ENCODE peak calls at places on chromosomes 2 and 18, in nine cellular contexts. One of them, this sample, is unnamed.

GRCh38 chr18:44051088-44051487 is 629.6 kb upstream of the SETBP1 start:
- DNase-seq in activated CD4-positive, alpha-beta T cell treated with anti-CD3 and anti-CD28 coated beads, Interleukin-2, amount 50 U/mL, for 4 hours: no peak
- DNase-seq in HS-27A: no peak
- DNase-seq in NCI-H2029 treated with DMSO at 0.1 percent for 48 hours: no peak
- DNase-seq in activated naive CD8-positive, alpha-beta T cell treated with anti-CD3 and anti-CD28 coated beads, Interleukin-2, amount 50 U/mL, for 24 hours: no peak
- DNase-seq in activated T-cell treated with anti-CD3 and anti-CD28 coated beads for 1 hour: no peak
- DNase-seq in HL-60: no peak
- DNase-seq in tibial artery: no peak
- DNase-seq in stimulated activated CD4-positive, alpha-beta T cell treated with anti-CD3 and anti-CD28 coated beads, Interleukin-12 subunit alpha, Interleukin-12 subunit beta, amount 100 ng/mL, for 4 hours: no peak
- DNase-seq in this sample: no peak

GRCh38 chr2:40155728-40156127 is 296.2 kb downstream of the SLC8A1 start:
- DNase-seq in activated CD4-positive, alpha-beta T cell treated with anti-CD3 and anti-CD28 coated beads, Interleukin-2, amount 50 U/mL, for 4 hours: no peak
- DNase-seq in HS-27A: no peak
- DNase-seq in NCI-H2029 treated with DMSO at 0.1 percent for 48 hours: no peak
- DNase-seq in activated naive CD8-positive, alpha-beta T cell treated with anti-CD3 and anti-CD28 coated beads, Interleukin-2, amount 50 U/mL, for 24 hours: no peak
- DNase-seq in activated T-cell treated with anti-CD3 and anti-CD28 coated beads for 1 hour: no peak
- DNase-seq in HL-60: no peak
- DNase-seq in tibial artery: no peak
- DNase-seq in stimulated activated CD4-positive, alpha-beta T cell treated with anti-CD3 and anti-CD28 coated beads, Interleukin-12 subunit alpha, Interleukin-12 subunit beta, amount 100 ng/mL, for 4 hours: no peak
- DNase-seq in this sample: no peak

GRCh38 chr2:127620867-127621266 is 25.1 kb upstream of the GPR17 start:
- DNase-seq in activated CD4-positive, alpha-beta T cell treated with anti-CD3 and anti-CD28 coated beads, Interleukin-2, amount 50 U/mL, for 4 hours: no peak
- DNase-seq in HS-27A: no peak
- DNase-seq in NCI-H2029 treated with DMSO at 0.1 percent for 48 hours: no peak
- DNase-seq in activated naive CD8-positive, alpha-beta T cell treated with anti-CD3 and anti-CD28 coated beads, Interleukin-2, amount 50 U/mL, for 24 hours: no peak
- DNase-seq in activated T-cell treated with anti-CD3 and anti-CD28 coated beads for 1 hour: no peak
- DNase-seq in HL-60: no peak
- DNase-seq in tibial artery: no peak
- DNase-seq in stimulated activated CD4-positive, alpha-beta T cell treated with anti-CD3 and anti-CD28 coated beads, Interleukin-12 subunit alpha, Interleukin-12 subunit beta, amount 100 ng/mL, for 4 hours: no peak
- DNase-seq in this sample: no peak

GRCh38 chr18:43919565-43919964 is 642.3 kb upstream of the SYT4 start:
- DNase-seq in activated CD4-positive, alpha-beta T cell treated with anti-CD3 and anti-CD28 coated beads, Interleukin-2, amount 50 U/mL, for 4 hours: no peak
- DNase-seq in HS-27A: no peak
- DNase-seq in NCI-H2029 treated with DMSO at 0.1 percent for 48 hours: peak; percentile 40
- DNase-seq in activated naive CD8-positive, alpha-beta T cell treated with anti-CD3 and anti-CD28 coated beads, Interleukin-2, amount 50 U/mL, for 24 hours: no peak
- DNase-seq in activated T-cell treated with anti-CD3 and anti-CD28 coated beads for 1 hour: no peak
- DNase-seq in HL-60: no peak
- DNase-seq in tibial artery: no peak
- DNase-seq in stimulated activated CD4-positive, alpha-beta T cell treated with anti-CD3 and anti-CD28 coated beads, Interleukin-12 subunit alpha, Interleukin-12 subunit beta, amount 100 ng/mL, for 4 hours: no peak
- DNase-seq in this sample: no peak

GRCh38 chr18:46868171-46868921 is 49.0 kb downstream of the PIAS2 start:
- DNase-seq in activated CD4-positive, alpha-beta T cell treated with anti-CD3 and anti-CD28 coated beads, Interleukin-2, amount 50 U/mL, for 4 hours: no peak
- DNase-seq in HS-27A: no peak
- DNase-seq in NCI-H2029 treated with DMSO at 0.1 percent for 48 hours: no peak
- DNase-seq in activated naive CD8-positive, alpha-beta T cell treated with anti-CD3 and anti-CD28 coated beads, Interleukin-2, amount 50 U/mL, for 24 hours: no peak
- DNase-seq in activated T-cell treated with anti-CD3 and anti-CD28 coated beads for 1 hour: no peak
- DNase-seq in HL-60: peak; percentile 11
- DNase-seq in tibial artery: no peak
- DNase-seq in stimulated activated CD4-positive, alpha-beta T cell treated with anti-CD3 and anti-CD28 coated beads, Interleukin-12 subunit alpha, Interleukin-12 subunit beta, amount 100 ng/mL, for 4 hours: no peak
- DNase-seq in this sample: no peak

GRCh38 chr2:165016772-165017411 is 61.6 kb upstream of the SLC38A11 start:
- DNase-seq in activated CD4-positive, alpha-beta T cell treated with anti-CD3 and anti-CD28 coated beads, Interleukin-2, amount 50 U/mL, for 4 hours: no peak
- DNase-seq in HS-27A: peak; percentile 19
- DNase-seq in NCI-H2029 treated with DMSO at 0.1 percent for 48 hours: peak; percentile 35
- DNase-seq in activated naive CD8-positive, alpha-beta T cell treated with anti-CD3 and anti-CD28 coated beads, Interleukin-2, amount 50 U/mL, for 24 hours: peak; percentile 12
- DNase-seq in activated T-cell treated with anti-CD3 and anti-CD28 coated beads for 1 hour: no peak
- DNase-seq in HL-60: no peak
- DNase-seq in tibial artery: no peak
- DNase-seq in stimulated activated CD4-positive, alpha-beta T cell treated with anti-CD3 and anti-CD28 coated beads, Interleukin-12 subunit alpha, Interleukin-12 subunit beta, amount 100 ng/mL, for 4 hours: no peak
- DNase-seq in this sample: no peak

GRCh38 chr2:19802088-19802806 is 99.5 kb downstream of the TTC32 start:
- DNase-seq in activated CD4-positive, alpha-beta T cell treated with anti-CD3 and anti-CD28 coated beads, Interleukin-2, amount 50 U/mL, for 4 hours: no peak
- DNase-seq in HS-27A: no peak
- DNase-seq in NCI-H2029 treated with DMSO at 0.1 percent for 48 hours: no peak
- DNase-seq in activated naive CD8-positive, alpha-beta T cell treated with anti-CD3 and anti-CD28 coated beads, Interleukin-2, amount 50 U/mL, for 24 hours: no peak
- DNase-seq in activated T-cell treated with anti-CD3 and anti-CD28 coated beads for 1 hour: no peak
- DNase-seq in HL-60: no peak
- DNase-seq in tibial artery: no peak
- DNase-seq in stimulated activated CD4-positive, alpha-beta T cell treated with anti-CD3 and anti-CD28 coated beads, Interleukin-12 subunit alpha, Interleukin-12 subunit beta, amount 100 ng/mL, for 4 hours: no peak
- DNase-seq in this sample: no peak

GRCh38 chr18:74382481-74382880 is 66.8 kb downstream of the C18orf63 start:
- DNase-seq in activated CD4-positive, alpha-beta T cell treated with anti-CD3 and anti-CD28 coated beads, Interleukin-2, amount 50 U/mL, for 4 hours: no peak
- DNase-seq in HS-27A: no peak
- DNase-seq in NCI-H2029 treated with DMSO at 0.1 percent for 48 hours: no peak
- DNase-seq in activated naive CD8-positive, alpha-beta T cell treated with anti-CD3 and anti-CD28 coated beads, Interleukin-2, amount 50 U/mL, for 24 hours: no peak
- DNase-seq in activated T-cell treated with anti-CD3 and anti-CD28 coated beads for 1 hour: no peak
- DNase-seq in HL-60: no peak
- DNase-seq in tibial artery: no peak
- DNase-seq in stimulated activated CD4-positive, alpha-beta T cell treated with anti-CD3 and anti-CD28 coated beads, Interleukin-12 subunit alpha, Interleukin-12 subunit beta, amount 100 ng/mL, for 4 hours: no peak
- DNase-seq in this sample: no peak

GRCh38 chr18:2602844-2603243 is 31.5 kb downstream of the NDC80 start:
- DNase-seq in activated CD4-positive, alpha-beta T cell treated with anti-CD3 and anti-CD28 coated beads, Interleukin-2, amount 50 U/mL, for 4 hours: no peak
- DNase-seq in HS-27A: no peak
- DNase-seq in NCI-H2029 treated with DMSO at 0.1 percent for 48 hours: no peak
- DNase-seq in activated naive CD8-positive, alpha-beta T cell treated with anti-CD3 and anti-CD28 coated beads, Interleukin-2, amount 50 U/mL, for 24 hours: no peak
- DNase-seq in activated T-cell treated with anti-CD3 and anti-CD28 coated beads for 1 hour: no peak
- DNase-seq in HL-60: no peak
- DNase-seq in tibial artery: no peak
- DNase-seq in stimulated activated CD4-positive, alpha-beta T cell treated with anti-CD3 and anti-CD28 coated beads, Interleukin-12 subunit alpha, Interleukin-12 subunit beta, amount 100 ng/mL, for 4 hours: no peak
- DNase-seq in this sample: no peak

GRCh38 chr2:65558748-65559147 is 126.3 kb upstream of the SPRED2 start:
- DNase-seq in activated CD4-positive, alpha-beta T cell treated with anti-CD3 and anti-CD28 coated beads, Interleukin-2, amount 50 U/mL, for 4 hours: no peak
- DNase-seq in HS-27A: no peak
- DNase-seq in NCI-H2029 treated with DMSO at 0.1 percent for 48 hours: no peak
- DNase-seq in activated naive CD8-positive, alpha-beta T cell treated with anti-CD3 and anti-CD28 coated beads, Interleukin-2, amount 50 U/mL, for 24 hours: no peak
- DNase-seq in activated T-cell treated with anti-CD3 and anti-CD28 coated beads for 1 hour: no peak
- DNase-seq in HL-60: no peak
- DNase-seq in tibial artery: no peak
- DNase-seq in stimulated activated CD4-positive, alpha-beta T cell treated with anti-CD3 and anti-CD28 coated beads, Interleukin-12 subunit alpha, Interleukin-12 subunit beta, amount 100 ng/mL, for 4 hours: no peak
- DNase-seq in this sample: no peak

GRCh38 chr2:181188605-181189004 is 208.2 kb downstream of the UBE2E3 start:
- DNase-seq in activated CD4-positive, alpha-beta T cell treated with anti-CD3 and anti-CD28 coated beads, Interleukin-2, amount 50 U/mL, for 4 hours: no peak
- DNase-seq in HS-27A: no peak
- DNase-seq in NCI-H2029 treated with DMSO at 0.1 percent for 48 hours: no peak
- DNase-seq in activated naive CD8-positive, alpha-beta T cell treated with anti-CD3 and anti-CD28 coated beads, Interleukin-2, amount 50 U/mL, for 24 hours: no peak
- DNase-seq in activated T-cell treated with anti-CD3 and anti-CD28 coated beads for 1 hour: no peak
- DNase-seq in HL-60: no peak
- DNase-seq in tibial artery: no peak
- DNase-seq in stimulated activated CD4-positive, alpha-beta T cell treated with anti-CD3 and anti-CD28 coated beads, Interleukin-12 subunit alpha, Interleukin-12 subunit beta, amount 100 ng/mL, for 4 hours: no peak
- DNase-seq in this sample: no peak

GRCh38 chr2:61177727-61178549 is 15.9 kb downstream of the C2orf74 start:
- DNase-seq in activated CD4-positive, alpha-beta T cell treated with anti-CD3 and anti-CD28 coated beads, Interleukin-2, amount 50 U/mL, for 4 hours: peak; percentile 18
- DNase-seq in HS-27A: no peak
- DNase-seq in NCI-H2029 treated with DMSO at 0.1 percent for 48 hours: no peak
- DNase-seq in activated naive CD8-positive, alpha-beta T cell treated with anti-CD3 and anti-CD28 coated beads, Interleukin-2, amount 50 U/mL, for 24 hours: peak; percentile 40
- DNase-seq in activated T-cell treated with anti-CD3 and anti-CD28 coated beads for 1 hour: peak; percentile 17
- DNase-seq in HL-60: no peak
- DNase-seq in tibial artery: peak; percentile 26
- DNase-seq in stimulated activated CD4-positive, alpha-beta T cell treated with anti-CD3 and anti-CD28 coated beads, Interleukin-12 subunit alpha, Interleukin-12 subunit beta, amount 100 ng/mL, for 4 hours: peak; percentile 43
- DNase-seq in this sample: no peak

GRCh38 chr2:4763009-4763408 is 929.2 kb upstream of the SOX11 start:
- DNase-seq in activated CD4-positive, alpha-beta T cell treated with anti-CD3 and anti-CD28 coated beads, Interleukin-2, amount 50 U/mL, for 4 hours: no peak
- DNase-seq in HS-27A: no peak
- DNase-seq in NCI-H2029 treated with DMSO at 0.1 percent for 48 hours: no peak
- DNase-seq in activated naive CD8-positive, alpha-beta T cell treated with anti-CD3 and anti-CD28 coated beads, Interleukin-2, amount 50 U/mL, for 24 hours: no peak
- DNase-seq in activated T-cell treated with anti-CD3 and anti-CD28 coated beads for 1 hour: no peak
- DNase-seq in HL-60: no peak
- DNase-seq in tibial artery: no peak
- DNase-seq in stimulated activated CD4-positive, alpha-beta T cell treated with anti-CD3 and anti-CD28 coated beads, Interleukin-12 subunit alpha, Interleukin-12 subunit beta, amount 100 ng/mL, for 4 hours: no peak
- DNase-seq in this sample: no peak

GRCh38 chr2:64522843-64523428 is 1.2 kb upstream of the AFTPH start:
- DNase-seq in activated CD4-positive, alpha-beta T cell treated with anti-CD3 and anti-CD28 coated beads, Interleukin-2, amount 50 U/mL, for 4 hours: peak; percentile 69
- DNase-seq in HS-27A: no peak
- DNase-seq in NCI-H2029 treated with DMSO at 0.1 percent for 48 hours: peak; percentile 64
- DNase-seq in activated naive CD8-positive, alpha-beta T cell treated with anti-CD3 and anti-CD28 coated beads, Interleukin-2, amount 50 U/mL, for 24 hours: peak; percentile 70
- DNase-seq in activated T-cell treated with anti-CD3 and anti-CD28 coated beads for 1 hour: peak; percentile 66
- DNase-seq in HL-60: peak; percentile 50
- DNase-seq in tibial artery: peak; percentile 81
- DNase-seq in stimulated activated CD4-positive, alpha-beta T cell treated with anti-CD3 and anti-CD28 coated beads, Interleukin-12 subunit alpha, Interleukin-12 subunit beta, amount 100 ng/mL, for 4 hours: peak; percentile 52
- DNase-seq in this sample: no peak

GRCh38 chr2:158481116-158481515 is 24.4 kb downstream of the PKP4 start:
- DNase-seq in activated CD4-positive, alpha-beta T cell treated with anti-CD3 and anti-CD28 coated beads, Interleukin-2, amount 50 U/mL, for 4 hours: no peak
- DNase-seq in HS-27A: no peak
- DNase-seq in NCI-H2029 treated with DMSO at 0.1 percent for 48 hours: no peak
- DNase-seq in activated naive CD8-positive, alpha-beta T cell treated with anti-CD3 and anti-CD28 coated beads, Interleukin-2, amount 50 U/mL, for 24 hours: no peak
- DNase-seq in activated T-cell treated with anti-CD3 and anti-CD28 coated beads for 1 hour: no peak
- DNase-seq in HL-60: no peak
- DNase-seq in tibial artery: no peak
- DNase-seq in stimulated activated CD4-positive, alpha-beta T cell treated with anti-CD3 and anti-CD28 coated beads, Interleukin-12 subunit alpha, Interleukin-12 subunit beta, amount 100 ng/mL, for 4 hours: no peak
- DNase-seq in this sample: no peak

GRCh38 chr2:236867441-236868260 is 218.0 kb upstream of the COPS8 start:
- DNase-seq in activated CD4-positive, alpha-beta T cell treated with anti-CD3 and anti-CD28 coated beads, Interleukin-2, amount 50 U/mL, for 4 hours: no peak
- DNase-seq in HS-27A: no peak
- DNase-seq in NCI-H2029 treated with DMSO at 0.1 percent for 48 hours: no peak
- DNase-seq in activated naive CD8-positive, alpha-beta T cell treated with anti-CD3 and anti-CD28 coated beads, Interleukin-2, amount 50 U/mL, for 24 hours: no peak
- DNase-seq in activated T-cell treated with anti-CD3 and anti-CD28 coated beads for 1 hour: no peak
- DNase-seq in HL-60: no peak
- DNase-seq in tibial artery: no peak
- DNase-seq in stimulated activated CD4-positive, alpha-beta T cell treated with anti-CD3 and anti-CD28 coated beads, Interleukin-12 subunit alpha, Interleukin-12 subunit beta, amount 100 ng/mL, for 4 hours: no peak
- DNase-seq in this sample: no peak

GRCh38 chr18:72128649-72129048 is 415.5 kb downstream of the CBLN2 start:
- DNase-seq in activated CD4-positive, alpha-beta T cell treated with anti-CD3 and anti-CD28 coated beads, Interleukin-2, amount 50 U/mL, for 4 hours: no peak
- DNase-seq in HS-27A: no peak
- DNase-seq in NCI-H2029 treated with DMSO at 0.1 percent for 48 hours: no peak
- DNase-seq in activated naive CD8-positive, alpha-beta T cell treated with anti-CD3 and anti-CD28 coated beads, Interleukin-2, amount 50 U/mL, for 24 hours: no peak
- DNase-seq in activated T-cell treated with anti-CD3 and anti-CD28 coated beads for 1 hour: no peak
- DNase-seq in HL-60: no peak
- DNase-seq in tibial artery: no peak
- DNase-seq in stimulated activated CD4-positive, alpha-beta T cell treated with anti-CD3 and anti-CD28 coated beads, Interleukin-12 subunit alpha, Interleukin-12 subunit beta, amount 100 ng/mL, for 4 hours: no peak
- DNase-seq in this sample: no peak

GRCh38 chr18:61980355-61980754 is 87.5 kb upstream of the RNF152 start:
- DNase-seq in activated CD4-positive, alpha-beta T cell treated with anti-CD3 and anti-CD28 coated beads, Interleukin-2, amount 50 U/mL, for 4 hours: no peak
- DNase-seq in HS-27A: no peak
- DNase-seq in NCI-H2029 treated with DMSO at 0.1 percent for 48 hours: no peak
- DNase-seq in activated naive CD8-positive, alpha-beta T cell treated with anti-CD3 and anti-CD28 coated beads, Interleukin-2, amount 50 U/mL, for 24 hours: no peak
- DNase-seq in activated T-cell treated with anti-CD3 and anti-CD28 coated beads for 1 hour: no peak
- DNase-seq in HL-60: peak; percentile 65
- DNase-seq in tibial artery: no peak
- DNase-seq in stimulated activated CD4-positive, alpha-beta T cell treated with anti-CD3 and anti-CD28 coated beads, Interleukin-12 subunit alpha, Interleukin-12 subunit beta, amount 100 ng/mL, for 4 hours: no peak
- DNase-seq in this sample: no peak

GRCh38 chr2:187372213-187372612 is 75.8 kb downstream of the CALCRL start:
- DNase-seq in activated CD4-positive, alpha-beta T cell treated with anti-CD3 and anti-CD28 coated beads, Interleukin-2, amount 50 U/mL, for 4 hours: no peak
- DNase-seq in HS-27A: no peak
- DNase-seq in NCI-H2029 treated with DMSO at 0.1 percent for 48 hours: no peak
- DNase-seq in activated naive CD8-positive, alpha-beta T cell treated with anti-CD3 and anti-CD28 coated beads, Interleukin-2, amount 50 U/mL, for 24 hours: no peak
- DNase-seq in activated T-cell treated with anti-CD3 and anti-CD28 coated beads for 1 hour: no peak
- DNase-seq in HL-60: no peak
- DNase-seq in tibial artery: no peak
- DNase-seq in stimulated activated CD4-positive, alpha-beta T cell treated with anti-CD3 and anti-CD28 coated beads, Interleukin-12 subunit alpha, Interleukin-12 subunit beta, amount 100 ng/mL, for 4 hours: no peak
- DNase-seq in this sample: no peak

GRCh38 chr2:222280795-222281194 is 18.0 kb downstream of the PAX3 start:
- DNase-seq in activated CD4-positive, alpha-beta T cell treated with anti-CD3 and anti-CD28 coated beads, Interleukin-2, amount 50 U/mL, for 4 hours: no peak
- DNase-seq in HS-27A: no peak
- DNase-seq in NCI-H2029 treated with DMSO at 0.1 percent for 48 hours: no peak
- DNase-seq in activated naive CD8-positive, alpha-beta T cell treated with anti-CD3 and anti-CD28 coated beads, Interleukin-2, amount 50 U/mL, for 24 hours: no peak
- DNase-seq in activated T-cell treated with anti-CD3 and anti-CD28 coated beads for 1 hour: no peak
- DNase-seq in HL-60: no peak
- DNase-seq in tibial artery: no peak
- DNase-seq in stimulated activated CD4-positive, alpha-beta T cell treated with anti-CD3 and anti-CD28 coated beads, Interleukin-12 subunit alpha, Interleukin-12 subunit beta, amount 100 ng/mL, for 4 hours: no peak
- DNase-seq in this sample: no peak

GRCh38 chr2:151730242-151730975 is 3.9 kb downstream of the NEB start:
- DNase-seq in activated CD4-positive, alpha-beta T cell treated with anti-CD3 and anti-CD28 coated beads, Interleukin-2, amount 50 U/mL, for 4 hours: no peak
- DNase-seq in HS-27A: no peak
- DNase-seq in NCI-H2029 treated with DMSO at 0.1 percent for 48 hours: no peak
- DNase-seq in activated naive CD8-positive, alpha-beta T cell treated with anti-CD3 and anti-CD28 coated beads, Interleukin-2, amount 50 U/mL, for 24 hours: no peak
- DNase-seq in activated T-cell treated with anti-CD3 and anti-CD28 coated beads for 1 hour: no peak
- DNase-seq in HL-60: no peak
- DNase-seq in tibial artery: no peak
- DNase-seq in stimulated activated CD4-positive, alpha-beta T cell treated with anti-CD3 and anti-CD28 coated beads, Interleukin-12 subunit alpha, Interleukin-12 subunit beta, amount 100 ng/mL, for 4 hours: no peak
- DNase-seq in this sample: no peak

GRCh38 chr2:125516496-125517109 is 1139.4 kb upstream of the GYPC start:
- DNase-seq in activated CD4-positive, alpha-beta T cell treated with anti-CD3 and anti-CD28 coated beads, Interleukin-2, amount 50 U/mL, for 4 hours: no peak
- DNase-seq in HS-27A: no peak
- DNase-seq in NCI-H2029 treated with DMSO at 0.1 percent for 48 hours: peak; percentile 12
- DNase-seq in activated naive CD8-positive, alpha-beta T cell treated with anti-CD3 and anti-CD28 coated beads, Interleukin-2, amount 50 U/mL, for 24 hours: no peak
- DNase-seq in activated T-cell treated with anti-CD3 and anti-CD28 coated beads for 1 hour: no peak
- DNase-seq in HL-60: no peak
- DNase-seq in tibial artery: no peak
- DNase-seq in stimulated activated CD4-positive, alpha-beta T cell treated with anti-CD3 and anti-CD28 coated beads, Interleukin-12 subunit alpha, Interleukin-12 subunit beta, amount 100 ng/mL, for 4 hours: no peak
- DNase-seq in this sample: peak; percentile 6

GRCh38 chr2:231554748-231555545 is 24.7 kb upstream of the NMUR1 start:
- DNase-seq in activated CD4-positive, alpha-beta T cell treated with anti-CD3 and anti-CD28 coated beads, Interleukin-2, amount 50 U/mL, for 4 hours: no peak
- DNase-seq in HS-27A: no peak
- DNase-seq in NCI-H2029 treated with DMSO at 0.1 percent for 48 hours: no peak
- DNase-seq in activated naive CD8-positive, alpha-beta T cell treated with anti-CD3 and anti-CD28 coated beads, Interleukin-2, amount 50 U/mL, for 24 hours: no peak
- DNase-seq in activated T-cell treated with anti-CD3 and anti-CD28 coated beads for 1 hour: no peak
- DNase-seq in HL-60: no peak
- DNase-seq in tibial artery: peak; percentile 62
- DNase-seq in stimulated activated CD4-positive, alpha-beta T cell treated with anti-CD3 and anti-CD28 coated beads, Interleukin-12 subunit alpha, Interleukin-12 subunit beta, amount 100 ng/mL, for 4 hours: no peak
- DNase-seq in this sample: no peak

GRCh38 chr2:226756131-226756530 is 43.5 kb downstream of the IRS1 start:
- DNase-seq in activated CD4-positive, alpha-beta T cell treated with anti-CD3 and anti-CD28 coated beads, Interleukin-2, amount 50 U/mL, for 4 hours: no peak
- DNase-seq in HS-27A: peak; percentile 33
- DNase-seq in NCI-H2029 treated with DMSO at 0.1 percent for 48 hours: no peak
- DNase-seq in activated naive CD8-positive, alpha-beta T cell treated with anti-CD3 and anti-CD28 coated beads, Interleukin-2, amount 50 U/mL, for 24 hours: no peak
- DNase-seq in activated T-cell treated with anti-CD3 and anti-CD28 coated beads for 1 hour: no peak
- DNase-seq in HL-60: no peak
- DNase-seq in tibial artery: no peak
- DNase-seq in stimulated activated CD4-positive, alpha-beta T cell treated with anti-CD3 and anti-CD28 coated beads, Interleukin-12 subunit alpha, Interleukin-12 subunit beta, amount 100 ng/mL, for 4 hours: no peak
- DNase-seq in this sample: peak; percentile 8

GRCh38 chr2:217695033-217695520 is 307.7 kb downstream of the TNS1 start:
- DNase-seq in activated CD4-positive, alpha-beta T cell treated with anti-CD3 and anti-CD28 coated beads, Interleukin-2, amount 50 U/mL, for 4 hours: no peak
- DNase-seq in HS-27A: no peak
- DNase-seq in NCI-H2029 treated with DMSO at 0.1 percent for 48 hours: no peak
- DNase-seq in activated naive CD8-positive, alpha-beta T cell treated with anti-CD3 and anti-CD28 coated beads, Interleukin-2, amount 50 U/mL, for 24 hours: no peak
- DNase-seq in activated T-cell treated with anti-CD3 and anti-CD28 coated beads for 1 hour: no peak
- DNase-seq in HL-60: no peak
- DNase-seq in tibial artery: peak; percentile 44
- DNase-seq in stimulated activated CD4-positive, alpha-beta T cell treated with anti-CD3 and anti-CD28 coated beads, Interleukin-12 subunit alpha, Interleukin-12 subunit beta, amount 100 ng/mL, for 4 hours: no peak
- DNase-seq in this sample: no peak

GRCh38 chr18:75343389-75343788 is 84.1 kb downstream of the SMIM21 start:
- DNase-seq in activated CD4-positive, alpha-beta T cell treated with anti-CD3 and anti-CD28 coated beads, Interleukin-2, amount 50 U/mL, for 4 hours: no peak
- DNase-seq in HS-27A: no peak
- DNase-seq in NCI-H2029 treated with DMSO at 0.1 percent for 48 hours: no peak
- DNase-seq in activated naive CD8-positive, alpha-beta T cell treated with anti-CD3 and anti-CD28 coated beads, Interleukin-2, amount 50 U/mL, for 24 hours: no peak
- DNase-seq in activated T-cell treated with anti-CD3 and anti-CD28 coated beads for 1 hour: no peak
- DNase-seq in HL-60: no peak
- DNase-seq in tibial artery: no peak
- DNase-seq in stimulated activated CD4-positive, alpha-beta T cell treated with anti-CD3 and anti-CD28 coated beads, Interleukin-12 subunit alpha, Interleukin-12 subunit beta, amount 100 ng/mL, for 4 hours: no peak
- DNase-seq in this sample: no peak

GRCh38 chr2:31992025-31992566 is 18.7 kb downstream of the MEMO1 start:
- DNase-seq in activated CD4-positive, alpha-beta T cell treated with anti-CD3 and anti-CD28 coated beads, Interleukin-2, amount 50 U/mL, for 4 hours: no peak
- DNase-seq in HS-27A: no peak
- DNase-seq in NCI-H2029 treated with DMSO at 0.1 percent for 48 hours: no peak
- DNase-seq in activated naive CD8-positive, alpha-beta T cell treated with anti-CD3 and anti-CD28 coated beads, Interleukin-2, amount 50 U/mL, for 24 hours: no peak
- DNase-seq in activated T-cell treated with anti-CD3 and anti-CD28 coated beads for 1 hour: no peak
- DNase-seq in HL-60: no peak
- DNase-seq in tibial artery: no peak
- DNase-seq in stimulated activated CD4-positive, alpha-beta T cell treated with anti-CD3 and anti-CD28 coated beads, Interleukin-12 subunit alpha, Interleukin-12 subunit beta, amount 100 ng/mL, for 4 hours: no peak
- DNase-seq in this sample: no peak

GRCh38 chr2:237590272-237591020 is at the start of gene RAB17:
- DNase-seq in activated CD4-positive, alpha-beta T cell treated with anti-CD3 and anti-CD28 coated beads, Interleukin-2, amount 50 U/mL, for 4 hours: no peak
- DNase-seq in HS-27A: no peak
- DNase-seq in NCI-H2029 treated with DMSO at 0.1 percent for 48 hours: peak; percentile 79
- DNase-seq in activated naive CD8-positive, alpha-beta T cell treated with anti-CD3 and anti-CD28 coated beads, Interleukin-2, amount 50 U/mL, for 24 hours: no peak
- DNase-seq in activated T-cell treated with anti-CD3 and anti-CD28 coated beads for 1 hour: no peak
- DNase-seq in HL-60: no peak
- DNase-seq in tibial artery: no peak
- DNase-seq in stimulated activated CD4-positive, alpha-beta T cell treated with anti-CD3 and anti-CD28 coated beads, Interleukin-12 subunit alpha, Interleukin-12 subunit beta, amount 100 ng/mL, for 4 hours: no peak
- DNase-seq in this sample: no peak

This sample was measured in 8988T.